ENCODE peak calls at places on chromosomes 3 and 15, in nine cellular contexts. F, U, J, Z, V, G, M, C and E are unnamed samples.
A peak's percentile ranks its signal among the peaks of the same experiment; 100 is the strongest.

GRCh38 chr3:96843505-96844203 is 29.3 kb downstream of the EPHA6 start:
- DNase-seq in Z (no peak), C (no peak), J (peak; percentile 0), M (no peak), V (no peak), U (no peak), G (no peak), F (no peak), E (peak; percentile 1)

GRCh38 chr3:79154861-79155260 is 612.9 kb downstream of the ROBO1 start:
- DNase-seq in V (no peak), F (no peak), M (no peak), U (no peak), J (no peak), Z (no peak), C (no peak), G (no peak), E (no peak)

GRCh38 chr3:11944052-11944673 is 60.0 kb upstream of the SYN2 start:
- DNase-seq in F (no peak), J (peak; percentile 32), V (no peak), C (no peak), Z (no peak), U (peak; percentile 42), G (peak; percentile 28), M (no peak), E (peak; percentile 24)

GRCh38 chr3:36124118-36124796 is 256.0 kb upstream of the STAC start:
- DNase-seq in J (peak; percentile 84), Z (no peak), F (no peak), M (no peak), G (no peak), C (no peak), V (no peak), U (peak; percentile 59), E (peak; percentile 78)

GRCh38 chr3:66483006-66483928 is 17.6 kb downstream of the LRIG1 start:
- DNase-seq in U (no peak), V (no peak), M (peak; percentile 32), F (no peak), G (peak; percentile 59), J (peak; percentile 44), Z (peak; percentile 14), C (peak; percentile 30), E (peak; percentile 59)

GRCh38 chr3:56087460-56087859 is 380.8 kb downstream of the ERC2 start:
- DNase-seq in F (no peak), Z (no peak), G (no peak), J (no peak), C (no peak), V (no peak), M (no peak), U (no peak), E (no peak)

GRCh38 chr3:189724366-189724765 is 93.2 kb downstream of the TP63 start:
- DNase-seq in U (no peak), G (no peak), Z (no peak), M (no peak), C (no peak), F (no peak), V (no peak), J (peak; percentile 36), E (peak; percentile 27)

GRCh38 chr3:196697270-196697669 is 14.8 kb downstream of the CEP19 start:
- DNase-seq in C (no peak), G (no peak), V (no peak), J (no peak), Z (no peak), U (no peak), F (no peak), M (no peak), E (no peak)

GRCh38 chr3:106063909-106064308 is 195.1 kb upstream of the CBLB start:
- DNase-seq in G (no peak), F (no peak), U (no peak), J (no peak), M (no peak), V (no peak), C (no peak), Z (no peak), E (no peak)

GRCh38 chr3:55474213-55474632 is 12.9 kb downstream of the WNT5A start:
- DNase-seq in M (no peak), C (no peak), G (no peak), Z (no peak), V (no peak), F (no peak), J (no peak), U (no peak), E (no peak)

GRCh38 chr3:140177943-140178342 is 243.0 kb downstream of the CLSTN2 start:
- DNase-seq in C (no peak), J (no peak), M (no peak), F (no peak), Z (no peak), G (no peak), V (no peak), U (no peak), E (no peak)

GRCh38 chr15:32840481-32841245 is 122.9 kb downstream of the GREM1 start:
- DNase-seq in V (no peak), C (no peak), J (no peak), G (no peak), M (no peak), Z (no peak), U (no peak), F (no peak), E (peak; percentile 48)

GRCh38 chr15:57356636-57357035 is 19.7 kb upstream of the CGNL1 start:
- DNase-seq in J (peak; percentile 60), V (no peak), Z (no peak), M (no peak), C (no peak), F (no peak), U (peak; percentile 79), G (no peak), E (peak; percentile 81)

GRCh38 chr3:16468114-16469098 is 45.1 kb downstream of the RFTN1 start:
- DNase-seq in J (peak; percentile 52), M (peak; percentile 22), V (no peak), G (no peak), C (no peak), Z (no peak), F (no peak), U (no peak), E (no peak)

GRCh38 chr3:52176188-52176752 is 21.7 kb upstream of the ALAS1 start:
- DNase-seq in M (no peak), G (no peak), U (no peak), V (no peak), Z (no peak), C (no peak), F (no peak), J (no peak), E (no peak)

GRCh38 chr15:74585857-74586256 is 29.8 kb upstream of the CLK3 start:
- DNase-seq in Z (no peak), J (no peak), U (no peak), G (no peak), M (no peak), C (no peak), F (no peak), V (no peak), E (no peak)

GRCh38 chr15:54481819-54482218 is 503.6 kb downstream of the UNC13C start:
- DNase-seq in V (no peak), Z (no peak), U (no peak), C (no peak), G (no peak), F (no peak), M (no peak), J (no peak), E (no peak)

GRCh38 chr3:31555204-31555603 is 22.5 kb downstream of the STT3B start:
- DNase-seq in C (no peak), J (no peak), F (no peak), G (no peak), V (no peak), Z (no peak), U (no peak), M (no peak), E (no peak)